ENCODE peak calls at places on chromosomes 2 and 18, in six cellular contexts. H is glutamatergic neuron, P is kidney tubule cell, I is endothelial cell, E is GF-D8, S is amygdala. Q is an unnamed sample.
A peak's percentile ranks its signal among the peaks of the same experiment; 100 is the strongest.

GRCh38 chr2:65069425-65069824 is 13.2 kb downstream of the CEP68 start:
- DNase-seq in H (no peak), P (no peak), I (no peak), E (no peak), S (no peak), Q (no peak)

GRCh38 chr18:77495982-77496690 is 246.5 kb downstream of the GALR1 start:
- DNase-seq in H (no peak), P (no peak), I (no peak), E (no peak), S (no peak), Q (no peak)

GRCh38 chr2:3628241-3628679 is 29.7 kb upstream of the ALLC start:
- DNase-seq in H (no peak), P (no peak), I (no peak), E (no peak), S (no peak), Q (no peak)

GRCh38 chr2:100235581-100235980 is 86.7 kb downstream of the LONRF2 start:
- DNase-seq in H (no peak), P (no peak), I (no peak), E (no peak), S (no peak), Q (no peak)

GRCh38 chr2:239910851-239911629 is 114.1 kb downstream of the NDUFA10 start:
- DNase-seq in H (no peak), P (no peak), I (no peak), E (peak; percentile 88), S (no peak), Q (no peak)

GRCh38 chr2:189096769-189097447 is 82.7 kb downstream of the COL5A2 start:
- DNase-seq in H (no peak), P (peak; percentile 86), I (no peak), E (no peak), S (no peak), Q (no peak)

GRCh38 chr18:22822024-22822423 is 111.1 kb upstream of the RBBP8 start:
- DNase-seq in H (no peak), P (peak; percentile 87), I (no peak), E (peak; percentile 15), S (no peak), Q (no peak)

GRCh38 chr2:109335586-109336266 is 206.7 kb downstream of the SH3RF3 start:
- DNase-seq in H (no peak), P (no peak), I (no peak), E (no peak), S (no peak), Q (no peak)

GRCh38 chr2:230347659-230348305 is 20.8 kb downstream of the SP140L start:
- DNase-seq in H (no peak), P (peak; percentile 40), I (no peak), E (no peak), S (no peak), Q (no peak)

GRCh38 chr2:210259687-210260086 is 34.4 kb upstream of the ACADL start:
- DNase-seq in H (no peak), P (no peak), I (no peak), E (no peak), S (no peak), Q (no peak)

GRCh38 chr2:200028998-200029397 is 73.6 kb downstream of the MAIP1 start:
- DNase-seq in H (no peak), P (peak; percentile 29), I (no peak), E (no peak), S (no peak), Q (no peak)

GRCh38 chr18:58194028-58194427 is 150.0 kb downstream of the NEDD4L start:
- DNase-seq in H (peak; percentile 48), P (no peak), I (peak; percentile 48), E (no peak), S (no peak), Q (no peak)

GRCh38 chr2:102144128-102144527 is 1.6 kb downstream of the IL1R1 start:
- DNase-seq in H (no peak), P (no peak), I (no peak), E (no peak), S (no peak), Q (no peak)

GRCh38 chr18:27198036-27198435 is 12.9 kb upstream of the CHST9 start:
- DNase-seq in H (no peak), P (no peak), I (no peak), E (no peak), S (no peak), Q (no peak)

GRCh38 chr18:26956894-26957293 is 91.4 kb upstream of the AQP4 start:
- DNase-seq in H (no peak), P (no peak), I (no peak), E (no peak), S (no peak), Q (no peak)